ENCODE peak calls at places on chromosomes 13 and 19, in eight cellular contexts. V is GM03348; D is activated T-cell treated with anti-CD3 and anti-CD28 coated beads, Interleukin-2, amount 50 U/mL, for 48 hours; X is RCC 7860; S is T-helper 2 cell; O is kidney epithelial cell; I is lung microvascular endothelial cell; C is endodermal cell. J is an unnamed sample.
A peak's percentile ranks its signal among the peaks of the same experiment; 100 is the strongest.

GRCh38 chr19:49923055-49924003 is 5.7 kb upstream of the ATF5 start:
- DNase-seq in V (no peak), D (no peak), X (no peak), S (no peak), O (no peak), I (no peak), C (peak; percentile 30), J (no peak)

GRCh38 chr19:47598407-47599349 is 10.3 kb upstream of the BICRA start:
- DNase-seq in V (peak; percentile 93), D (no peak), X (peak; percentile 78), S (no peak), O (peak; percentile 82), I (peak; percentile 88), C (peak; percentile 91), J (no peak)

GRCh38 chr13:40503966-40504591 is 162.4 kb downstream of the FOXO1 start:
- DNase-seq in V (peak; percentile 50), D (no peak), X (peak; percentile 98), S (no peak), O (peak; percentile 93), I (peak; percentile 99), C (no peak), J (no peak)

GRCh38 chr19:36489920-36490415 is 607 bp upstream of the ZNF566 start:
- DNase-seq in V (peak; percentile 93), D (no peak), X (peak; percentile 65), S (no peak), O (peak; percentile 64), I (peak; percentile 92), C (peak; percentile 95), J (peak; percentile 65)

GRCh38 chr19:14003279-14004051 is 2.7 kb downstream of the RFX1 start:
- DNase-seq in V (peak; percentile 15), D (peak; percentile 46), X (no peak), S (no peak), O (no peak), I (peak; percentile 52), C (no peak), J (no peak)

GRCh38 chr13:95559100-95559499 is 6.6 kb downstream of the CLDN10 start:
- DNase-seq in V (no peak), D (no peak), X (no peak), S (no peak), O (no peak), I (no peak), C (no peak), J (no peak)

GRCh38 chr13:46571189-46571901 is 18.4 kb downstream of the LRCH1 start:
- DNase-seq in V (no peak), D (no peak), X (no peak), S (no peak), O (no peak), I (peak; percentile 17), C (no peak), J (no peak)

GRCh38 chr19:1061987-1062386 is 5.0 kb upstream of the ARHGAP45 start:
- DNase-seq in V (no peak), D (no peak), X (no peak), S (no peak), O (no peak), I (no peak), C (no peak), J (no peak)

GRCh38 chr13:94548382-94549240 is 47.3 kb downstream of the TGDS start:
- DNase-seq in V (no peak), D (no peak), X (no peak), S (no peak), O (no peak), I (peak; percentile 34), C (peak; percentile 92), J (peak; percentile 31)

GRCh38 chr13:98214707-98215106 is 37.6 kb upstream of the RNF113B start:
- DNase-seq in V (no peak), D (no peak), X (no peak), S (no peak), O (no peak), I (peak; percentile 11), C (no peak), J (no peak)

GRCh38 chr19:42469311-42470239 is 26.8 kb upstream of the CXCL17 start:
- DNase-seq in V (no peak), D (no peak), X (no peak), S (no peak), O (no peak), I (no peak), C (no peak), J (no peak)

GRCh38 chr19:52748336-52748950 is 13.6 kb upstream of the ZNF611 start:
- DNase-seq in V (peak; percentile 52), D (no peak), X (peak; percentile 20), S (peak; percentile 24), O (no peak), I (peak; percentile 74), C (no peak), J (no peak)

GRCh38 chr13:101512650-101513049 is 60.2 kb downstream of the ITGBL1 start:
- DNase-seq in V (peak; percentile 49), D (no peak), X (no peak), S (no peak), O (no peak), I (peak; percentile 52), C (no peak), J (no peak)